ENCODE peak calls at places on chromosome 14, in four cellular contexts. D, L, Y and M are unnamed samples.
A peak's percentile ranks its signal among the peaks of the same experiment; 100 is the strongest.

GRCh38 chr14:32560213-32560857 is 231.2 kb downstream of the AKAP6 start:
- DNase-seq in D (no peak), L (peak; percentile 88), Y (peak; percentile 33), M (no peak)

GRCh38 chr14:103298620-103299019 is 35.4 kb upstream of the EIF5 start:
- DNase-seq in D (no peak), L (no peak), Y (no peak), M (no peak)

GRCh38 chr14:95047754-95048153 is 109.6 kb downstream of the DICER1 start:
- DNase-seq in D (no peak), L (no peak), Y (no peak), M (no peak)

GRCh38 chr14:73269729-73270651 is 32.7 kb downstream of the PAPLN start:
- DNase-seq in D (no peak), L (peak; percentile 78), Y (no peak), M (no peak)

GRCh38 chr14:34971381-34971780 is 11.4 kb upstream of the SRP54 start:
- DNase-seq in D (no peak), L (no peak), Y (no peak), M (no peak)

GRCh38 chr14:39320318-39320717 is 86.6 kb downstream of the MIA2 start:
- DNase-seq in D (no peak), L (no peak), Y (no peak), M (no peak)

GRCh38 chr14:71711619-71712018 is 220.6 kb upstream of the RGS6 start:
- DNase-seq in D (no peak), L (no peak), Y (no peak), M (no peak)

GRCh38 chr14:51382506-51382905 is 142.5 kb downstream of the TMX1 start:
- DNase-seq in D (no peak), L (no peak), Y (no peak), M (no peak)

GRCh38 chr14:104359301-104359968 is 220.1 kb upstream of the C14orf180 start:
- DNase-seq in D (no peak), L (no peak), Y (no peak), M (peak; percentile 21)

GRCh38 chr14:88551094-88551870 is 3.5 kb downstream of the PTPN21 start:
- DNase-seq in D (no peak), L (peak; percentile 93), Y (peak; percentile 73), M (no peak)

GRCh38 chr14:64324461-64325255 is 30.5 kb upstream of the ESR2 start:
- DNase-seq in D (no peak), L (no peak), Y (no peak), M (no peak)

GRCh38 chr14:50520947-50521815 is 11.2 kb downstream of the MAP4K5 start:
- DNase-seq in D (peak; percentile 5), L (no peak), Y (no peak), M (no peak)

GRCh38 chr14:75156111-75156510 is 20.3 kb downstream of the TMED10 start:
- DNase-seq in D (no peak), L (no peak), Y (no peak), M (no peak)

GRCh38 chr14:28987516-28987915 is 220.9 kb downstream of the FOXG1 start:
- DNase-seq in D (no peak), L (no peak), Y (no peak), M (no peak)

GRCh38 chr14:24705840-24706239 is 71.8 kb upstream of the GZMB start:
- DNase-seq in D (no peak), L (no peak), Y (no peak), M (no peak)

GRCh38 chr14:24157331-24157730 is 3.7 kb upstream of the IRF9 start:
- DNase-seq in D (no peak), L (no peak), Y (peak; percentile 11), M (no peak)

GRCh38 chr14:71597955-71598659 is 334.1 kb upstream of the RGS6 start:
- DNase-seq in D (no peak), L (no peak), Y (no peak), M (no peak)

GRCh38 chr14:104136472-104137296 is 1.7 kb upstream of the KIF26A start:
- DNase-seq in D (no peak), L (no peak), Y (no peak), M (no peak)

GRCh38 chr14:103867523-103867953 is 20.2 kb upstream of the PPP1R13B start:
- DNase-seq in D (no peak), L (no peak), Y (no peak), M (no peak)

GRCh38 chr14:106268013-106268727 is 741.8 kb downstream of the TMEM121 start:
- DNase-seq in D (peak; percentile 24), L (no peak), Y (no peak), M (peak; percentile 34)

GRCh38 chr14:23079716-23080115 is 15.2 kb downstream of the ACIN1 start:
- DNase-seq in D (no peak), L (no peak), Y (no peak), M (no peak)

GRCh38 chr14:23078692-23079116 is 16.2 kb downstream of the ACIN1 start:
- DNase-seq in D (no peak), L (no peak), Y (peak; percentile 87), M (no peak)

GRCh38 chr14:23077962-23078361 is 17.0 kb downstream of the ACIN1 start:
- DNase-seq in D (no peak), L (no peak), Y (no peak), M (no peak)

GRCh38 chr14:23074906-23075305 is 17.6 kb upstream of the CDH24 start:
- DNase-seq in D (no peak), L (no peak), Y (no peak), M (no peak)

DNA sequence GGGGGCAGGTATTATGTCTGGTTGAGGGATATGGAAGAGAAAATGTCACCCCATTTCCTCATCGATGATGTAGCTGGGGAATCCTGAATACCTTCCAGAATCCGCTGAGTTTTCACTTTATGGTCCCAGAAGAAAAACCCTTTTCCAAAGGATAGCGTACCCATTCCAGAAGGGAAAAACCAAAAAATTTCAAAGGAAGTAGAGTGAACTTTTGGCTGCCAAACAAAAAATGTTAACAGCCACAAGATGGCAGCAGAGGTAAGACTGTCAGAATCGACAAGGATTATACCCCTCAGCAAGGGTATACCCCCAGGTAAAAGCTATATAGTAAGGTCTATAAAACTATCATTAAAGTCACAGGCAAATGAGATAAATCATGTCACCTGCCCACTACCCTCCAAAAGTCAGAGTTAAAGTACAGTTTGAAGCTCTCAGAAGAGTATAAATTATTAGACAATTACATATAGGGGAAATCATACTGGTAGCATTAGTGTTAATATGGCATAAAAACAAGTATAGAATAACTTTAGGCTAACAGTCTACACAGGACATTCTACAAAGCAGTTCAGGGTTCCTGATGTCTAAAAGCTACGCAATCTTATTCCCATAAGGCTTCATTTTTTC is 18.0 kb downstream of the ACIN1 start:
- DNase-seq in D (no peak), L (peak; percentile 74), Y (no peak), M (peak; percentile 19)
- H3K4me1 ChIP-seq in D (peaks cover under 1% of the 10 kb centered on the region), L (peaks cover 10% of the 10 kb centered on the region), Y (peaks cover 7% of the 10 kb centered on the region), M (peaks cover 9% of the 10 kb centered on the region)

GRCh38 chr14:90520326-90520725 is 123.5 kb downstream of the CALM1 start:
- DNase-seq in D (no peak), L (no peak), Y (no peak), M (no peak)
- H3K36me3 ChIP-seq in D (no peaks in the 10 kb centered on the region), L (no peaks in the 10 kb centered on the region), Y (no peaks in the 10 kb centered on the region), M (no peaks in the 10 kb centered on the region)

GRCh38 chr14:68520637-68521556 is 272.0 kb downstream of the ZFP36L1 start:
- DNase-seq in D (no peak), L (peak; percentile 64), Y (no peak), M (no peak)

GRCh38 chr14:68519788-68520187 is 273.1 kb downstream of the ZFP36L1 start:
- DNase-seq in D (no peak), L (no peak), Y (no peak), M (no peak)

GRCh38 chr14:68518180-68518579 is 274.7 kb downstream of the ZFP36L1 start:
- DNase-seq in D (no peak), L (no peak), Y (peak; percentile 18), M (no peak)

GRCh38 chr14:68521557-68521901 is 271.3 kb downstream of the ZFP36L1 start:
- DNase-seq in D (no peak), L (no peak), Y (no peak), M (no peak)

DNA sequence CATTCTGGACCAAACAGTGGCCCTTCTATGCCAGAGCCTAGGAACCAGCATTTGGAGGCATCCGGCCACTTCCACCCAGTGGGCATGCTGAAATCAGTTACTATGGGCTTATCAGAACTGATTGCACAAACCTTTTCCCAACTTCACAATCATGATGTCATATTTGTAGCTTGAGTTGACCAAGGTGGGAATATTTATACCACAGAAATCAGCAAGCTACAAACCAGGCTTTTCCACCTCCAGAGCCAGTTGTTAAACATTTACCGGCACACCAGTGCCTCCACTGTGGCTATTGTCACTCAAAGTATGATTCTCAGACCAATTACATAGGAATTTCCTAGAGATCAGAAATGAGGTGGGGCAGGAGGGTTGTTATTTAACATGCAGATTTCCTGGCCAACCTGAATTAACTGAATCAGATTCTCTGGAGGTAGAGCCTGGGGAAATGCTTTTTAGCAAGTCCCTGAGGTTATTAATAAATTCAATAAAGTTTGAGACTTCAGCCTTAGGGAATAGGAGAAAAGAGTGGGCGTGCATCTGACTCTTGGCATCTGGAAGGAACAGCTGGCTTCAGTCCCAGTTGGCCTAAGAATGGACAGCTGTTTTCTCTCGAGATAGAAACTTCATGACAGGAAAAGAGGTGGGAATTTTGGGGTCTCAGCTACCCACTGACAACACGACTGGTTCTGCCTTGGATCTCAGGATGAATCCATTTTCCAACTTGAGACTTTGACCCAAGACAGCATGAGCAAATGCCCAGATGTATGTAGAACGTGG is 273.8 kb downstream of the ZFP36L1 start:
- DNase-seq in D (no peak), L (no peak), Y (peak; percentile 53), M (no peak)
- H3K4me1 ChIP-seq in D (no peaks in the 10 kb centered on the region), L (peaks cover 15% of the 10 kb centered on the region), Y (peaks cover 47% of the 10 kb centered on the region), M (peaks cover 6% of the 10 kb centered on the region)

GRCh38 chr14:21267431-21267845 is 1.8 kb downstream of the HNRNPC start:
- DNase-seq in D (no peak), L (no peak), Y (no peak), M (no peak)
- H3K36me3 ChIP-seq in D (peaks cover 12% of the 10 kb centered on the region), L (peaks cover 39% of the 10 kb centered on the region), Y (no peaks in the 10 kb centered on the region), M (peaks cover 34% of the 10 kb centered on the region)